ENCODE peak calls at places on chromosomes 3 and 15, in ten cellular contexts. I is MM.1S, F is IMR-90, A is GM23338, U is H9, Z is GM12878, S is PC-9, M is astrocyte, T is neural progenitor cell, Q is DND-41. O is an unnamed sample.

GRCh38 chr3:152047465-152047864 is 174.0 kb downstream of the SUCNR1 start:
- DNase-seq in A (no peak), Z (no peak), M (peak), F (peak), T (no peak), S (no peak), Q (no peak), U (no peak), I (no peak), O (no peak)

GRCh38 chr3:180277036-180277435 is 240.3 kb upstream of the PEX5L start:
- DNase-seq in Q (no peak), A (no peak), U (no peak), F (peak), I (no peak), M (peak), S (no peak), Z (no peak), T (no peak), O (no peak)

GRCh38 chr3:133489466-133490085 is 83.9 kb upstream of the CDV3 start:
- DNase-seq in A (peak), S (no peak), U (peak), I (no peak), Z (no peak), M (peak), Q (no peak), T (no peak), F (peak), O (peak)

GRCh38 chr15:38702178-38702912 is 137.7 kb upstream of the RASGRP1 start:
- DNase-seq in S (peak), Z (no peak), I (no peak), F (no peak), U (peak), Q (no peak), A (peak), M (no peak), T (no peak), O (no peak)

GRCh38 chr15:91942676-91943417 is 89.3 kb downstream of the SLCO3A1 start:
- DNase-seq in M (peak), S (peak), Z (no peak), T (no peak), I (peak), A (no peak), F (peak), U (no peak), Q (peak), O (peak)

GRCh38 chr3:71258116-71258515 is 325.4 kb downstream of the FOXP1 start:
- DNase-seq in I (no peak), A (peak), Z (no peak), Q (no peak), U (no peak), F (peak), M (peak), S (peak), T (no peak), O (no peak)

GRCh38 chr3:170670504-170670903 is 84.6 kb upstream of the SLC7A14 start:
- DNase-seq in F (no peak), Q (no peak), Z (no peak), S (no peak), T (no peak), A (no peak), U (no peak), M (no peak), I (no peak), O (no peak)

GRCh38 chr3:119240101-119240581 is 537 bp downstream of the B4GALT4 start:
- DNase-seq in M (no peak), I (no peak), Z (no peak), T (peak), U (peak), F (no peak), A (peak), Q (peak), S (no peak), O (no peak)

GRCh38 chr3:119181765-119182164 is 8.4 kb downstream of the UPK1B start:
- DNase-seq in F (no peak), Z (no peak), M (peak), T (no peak), A (peak), U (no peak), Q (no peak), I (no peak), S (peak), O (no peak)

GRCh38 chr15:43190178-43190577 is 5.0 kb downstream of the CCNDBP1 start:
- DNase-seq in M (peak), U (no peak), Z (no peak), I (no peak), F (peak), T (no peak), A (no peak), Q (no peak), S (no peak), O (no peak)

GRCh38 chr15:33200903-33201302 is 6.4 kb upstream of the FMN1 start:
- DNase-seq in F (no peak), Z (no peak), T (peak), S (peak), U (no peak), M (peak), Q (no peak), I (no peak), A (no peak), O (no peak)

GRCh38 chr3:70916375-70917055 is 604.1 kb upstream of the MDFIC2 start:
- DNase-seq in F (peak), T (no peak), Z (no peak), S (no peak), Q (no peak), A (no peak), I (no peak), M (no peak), U (no peak), O (no peak)

GRCh38 chr15:80162059-80162554 is 9.3 kb downstream of the FAH start:
- DNase-seq in S (no peak), I (no peak), Z (no peak), U (no peak), T (no peak), M (no peak), A (no peak), Q (no peak), F (peak), O (no peak)

GRCh38 chr3:194732617-194733016 is 46.9 kb downstream of the FAM43A start:
- DNase-seq in M (no peak), A (no peak), U (no peak), F (no peak), Q (no peak), I (no peak), Z (no peak), S (no peak), T (no peak), O (peak)

GRCh38 chr3:194056731-194057415 is 79.1 kb upstream of the HES1 start:
- DNase-seq in A (no peak), T (no peak), Q (no peak), M (no peak), Z (no peak), F (no peak), I (no peak), S (peak), U (peak), O (no peak)

GRCh38 chr3:187836848-187837770 is 91.8 kb upstream of the BCL6 start:
- DNase-seq in A (no peak), F (peak), M (peak), U (no peak), S (no peak), I (no peak), Q (no peak), T (peak), Z (no peak), O (no peak)

GRCh38 chr3:188978772-188979171 is 193.0 kb upstream of the TPRG1 start:
- DNase-seq in M (peak), S (no peak), I (no peak), Q (no peak), F (peak), Z (no peak), U (no peak), T (no peak), A (peak), O (no peak)

GRCh38 chr3:78742041-78742440 is 1025.8 kb downstream of the ROBO1 start:
- DNase-seq in Q (no peak), T (no peak), I (peak), M (no peak), S (no peak), A (no peak), U (no peak), Z (no peak), F (no peak), O (no peak)

GRCh38 chr15:97521390-97521789 is 439.1 kb upstream of the ARRDC4 start:
- DNase-seq in U (no peak), F (no peak), T (no peak), Z (no peak), A (peak), M (no peak), S (no peak), Q (no peak), I (no peak), O (no peak)

GRCh38 chr3:123948449-123948848 is 12.6 kb downstream of the CCDC14 start:
- DNase-seq in A (no peak), I (no peak), Q (no peak), S (no peak), Z (no peak), M (no peak), F (no peak), T (no peak), U (no peak), O (no peak)

GRCh38 chr15:74045184-74045583 is 37.2 kb downstream of the GOLGA6A start:
- DNase-seq in S (no peak), T (no peak), U (no peak), A (no peak), Q (no peak), F (no peak), Z (no peak), M (no peak), I (no peak), O (no peak)

GRCh38 chr15:35753486-35753885 is 207.5 kb upstream of the DPH6 start:
- DNase-seq in Z (no peak), F (peak), Q (no peak), A (no peak), M (peak), S (no peak), T (no peak), I (no peak), U (no peak), O (no peak)

GRCh38 chr15:99963096-99963825 is 230.0 kb upstream of the LYSMD4 start:
- DNase-seq in Q (no peak), S (no peak), U (no peak), F (no peak), A (no peak), M (peak), T (no peak), Z (no peak), I (no peak), O (no peak)

GRCh38 chr3:110414851-110415250 is 656.8 kb upstream of the NECTIN3 start:
- DNase-seq in S (no peak), Q (no peak), A (no peak), Z (no peak), F (peak), I (no peak), M (peak), U (no peak), T (no peak), O (no peak)

GRCh38 chr15:63940956-63941620 is 105.2 kb downstream of the DAPK2 start:
- DNase-seq in A (no peak), M (no peak), I (no peak), S (no peak), Q (no peak), Z (no peak), F (no peak), U (peak), T (no peak), O (peak)

GRCh38 chr3:38114875-38115644 is 21.9 kb downstream of the ACAA1 start:
- DNase-seq in M (no peak), F (no peak), A (no peak), Z (no peak), Q (no peak), U (peak), T (no peak), I (no peak), S (no peak), O (no peak)

GRCh38 chr3:13796683-13797460 is 83.0 kb downstream of the WNT7A start:
- DNase-seq in A (no peak), T (no peak), Q (peak), I (no peak), F (no peak), U (no peak), Z (no peak), S (no peak), M (no peak), O (no peak)

GRCh38 chr15:40256642-40257235 is 17.9 kb downstream of the PAK6 start:
- DNase-seq in Q (no peak), U (no peak), I (no peak), M (peak), S (no peak), F (peak), T (no peak), A (no peak), Z (no peak), O (no peak)

GRCh38 chr15:38868326-38869114 is 303.9 kb upstream of the RASGRP1 start:
- DNase-seq in Z (no peak), U (no peak), F (peak), T (no peak), S (peak), M (peak), Q (no peak), A (no peak), I (no peak), O (no peak)

GRCh38 chr3:168285506-168285905 is 189.8 kb upstream of the GOLIM4 start:
- DNase-seq in Q (no peak), F (no peak), M (no peak), Z (no peak), A (no peak), U (no peak), T (no peak), S (no peak), I (no peak), O (no peak)

GRCh38 chr15:45115312-45115820 is 1.2 kb downstream of the DUOXA2 start:
- DNase-seq in M (no peak), T (no peak), A (no peak), F (no peak), Z (no peak), Q (no peak), U (no peak), S (no peak), I (no peak), O (no peak)

GRCh38 chr3:193732391-193732790 is 139.4 kb downstream of the OPA1 start:
- DNase-seq in T (no peak), Q (no peak), I (no peak), M (peak), S (peak), Z (no peak), U (no peak), F (peak), A (no peak), O (no peak)

GRCh38 chr3:196217307-196218154 is 1.2 kb downstream of the SLC51A start:
- DNase-seq in Q (no peak), F (no peak), I (no peak), S (no peak), M (no peak), T (no peak), U (no peak), A (no peak), Z (no peak), O (no peak)

GRCh38 chr3:196219970-196220311 is 3.6 kb downstream of the SLC51A start:
- DNase-seq in Z (no peak), T (no peak), F (no peak), S (no peak), Q (no peak), U (no peak), M (no peak), I (no peak), A (no peak), O (no peak)

GRCh38 chr3:196219194-196219969 is 3.0 kb downstream of the SLC51A start:
- DNase-seq in Q (peak), U (no peak), T (peak), M (peak), A (peak), F (peak), I (peak), S (peak), Z (peak), O (peak)

GRCh38 chr3:196216681-196217211 is 412 bp downstream of the SLC51A start:
- DNase-seq in I (no peak), T (no peak), A (peak), Q (no peak), Z (no peak), M (no peak), S (no peak), U (no peak), F (no peak), O (no peak)

GRCh38 chr3:196218155-196218712 is 1.9 kb downstream of the SLC51A start:
- DNase-seq in Q (no peak), T (no peak), U (no peak), F (no peak), A (no peak), M (no peak), Z (no peak), S (no peak), I (no peak), O (no peak)
- H3K27ac ChIP-seq in Q (peak), T (no peak), U (no peak), F (no peak), A (no peak), M (no peak), Z (no peak), S (no peak), I (no peak), O (no peak)

DNA sequence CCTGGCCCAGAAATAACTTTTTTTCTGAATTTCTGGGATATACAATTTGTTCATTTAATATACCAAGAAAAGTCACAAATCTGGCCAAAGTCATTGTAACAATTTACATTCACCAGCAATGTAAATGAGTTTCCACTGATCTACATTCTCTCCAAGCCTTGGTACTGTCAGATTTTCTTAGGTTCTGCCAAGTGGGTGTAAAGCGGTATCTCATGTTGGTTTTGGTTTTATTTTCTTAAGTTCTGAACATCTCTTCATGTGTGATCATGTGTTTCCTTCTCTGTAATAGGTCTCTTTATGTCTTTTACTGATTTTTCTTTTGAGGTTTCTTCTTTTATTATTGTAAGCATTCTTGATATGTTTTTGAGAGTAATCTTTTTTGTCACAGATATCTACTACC is 235.6 kb upstream of the COL8A1 start:
- DNase-seq in Q (no peak), M (no peak), T (no peak), A (no peak), F (no peak), U (no peak), I (no peak), Z (no peak), S (no peak), O (no peak)
- H2AFZ ChIP-seq in Q (no peak), M (no peak), T (no peak), A (no peak), F (no peak), U (no peak), I (no peak), Z (no peak), S (no peak), O (no peak)

GRCh38 chr3:52841211-52841980 is 6.6 kb upstream of the MUSTN1 start:
- DNase-seq in Q (no peak), T (no peak), S (no peak), Z (no peak), I (no peak), U (no peak), A (no peak), F (peak), M (peak), O (no peak)
- H3K27ac ChIP-seq in Q (no peak), T (no peak), S (no peak), Z (no peak), I (no peak), U (no peak), A (no peak), F (no peak), M (no peak), O (no peak)

DNA sequence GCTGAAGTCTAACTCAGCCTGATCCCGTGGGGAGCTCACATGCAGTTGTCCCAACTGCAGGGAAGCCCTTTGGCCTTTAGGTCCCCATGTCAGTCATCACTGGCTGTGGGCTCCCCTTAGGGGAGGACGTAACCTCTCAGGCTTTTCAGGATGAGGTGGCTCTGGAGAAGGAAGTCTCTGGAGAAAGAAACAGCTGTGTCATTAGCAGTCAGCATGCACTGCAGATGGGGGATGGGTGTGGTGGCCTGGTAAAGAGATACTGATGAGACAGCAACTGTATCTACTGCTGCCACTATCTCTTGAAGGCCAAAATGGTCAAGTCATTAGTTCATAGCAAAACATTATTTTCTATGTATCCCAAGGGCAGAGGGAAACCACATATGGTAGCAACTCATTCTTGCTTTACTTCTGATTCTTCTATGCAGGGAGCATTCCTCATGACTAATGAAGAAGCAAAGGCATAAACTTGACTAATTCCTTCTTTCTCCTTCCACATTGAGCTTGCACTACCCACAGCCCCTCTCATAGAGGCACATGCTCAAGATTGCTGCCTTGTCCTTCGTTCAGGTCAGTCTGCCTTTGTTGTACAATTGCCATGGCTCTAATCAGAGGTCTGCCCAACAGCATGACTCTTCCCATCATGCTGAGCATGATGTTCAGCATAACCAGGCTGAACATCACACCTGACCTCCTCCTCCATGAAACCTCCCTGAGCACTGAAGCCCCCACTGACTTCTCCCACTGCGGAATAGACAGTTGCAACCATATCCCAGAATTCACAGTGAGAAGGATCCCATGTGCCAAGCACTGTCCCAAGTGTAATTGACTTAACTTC is 47.8 kb upstream of the TMEM158 start:
- DNase-seq in U (no peak), I (no peak), Q (no peak), Z (no peak), S (peak), A (no peak), F (peak), M (no peak), T (no peak), O (no peak)
- H2AFZ ChIP-seq in U (no peak), I (no peak), Q (no peak), Z (no peak), S (no peak), A (no peak), F (peak), M (no peak), T (no peak), O (no peak)

GRCh38 chr15:77064118-77064517 is 6.8 kb downstream of the TSPAN3 start:
- DNase-seq in T (no peak), Q (no peak), F (no peak), S (no peak), I (no peak), A (no peak), M (no peak), U (no peak), Z (no peak), O (no peak)
- H3K27ac ChIP-seq in T (no peak), Q (no peak), F (no peak), S (peak), I (no peak), A (no peak), M (no peak), U (no peak), Z (no peak), O (no peak)

GRCh38 chr3:101310580-101311375 is 9.6 kb downstream of the IMPG2 start:
- DNase-seq in T (no peak), Q (no peak), M (peak), S (no peak), F (peak), I (no peak), Z (no peak), A (no peak), U (no peak), O (no peak)
- H2AFZ ChIP-seq in T (no peak), Q (no peak), M (no peak), S (no peak), F (no peak), I (no peak), Z (no peak), A (no peak), U (no peak), O (no peak)

DNA sequence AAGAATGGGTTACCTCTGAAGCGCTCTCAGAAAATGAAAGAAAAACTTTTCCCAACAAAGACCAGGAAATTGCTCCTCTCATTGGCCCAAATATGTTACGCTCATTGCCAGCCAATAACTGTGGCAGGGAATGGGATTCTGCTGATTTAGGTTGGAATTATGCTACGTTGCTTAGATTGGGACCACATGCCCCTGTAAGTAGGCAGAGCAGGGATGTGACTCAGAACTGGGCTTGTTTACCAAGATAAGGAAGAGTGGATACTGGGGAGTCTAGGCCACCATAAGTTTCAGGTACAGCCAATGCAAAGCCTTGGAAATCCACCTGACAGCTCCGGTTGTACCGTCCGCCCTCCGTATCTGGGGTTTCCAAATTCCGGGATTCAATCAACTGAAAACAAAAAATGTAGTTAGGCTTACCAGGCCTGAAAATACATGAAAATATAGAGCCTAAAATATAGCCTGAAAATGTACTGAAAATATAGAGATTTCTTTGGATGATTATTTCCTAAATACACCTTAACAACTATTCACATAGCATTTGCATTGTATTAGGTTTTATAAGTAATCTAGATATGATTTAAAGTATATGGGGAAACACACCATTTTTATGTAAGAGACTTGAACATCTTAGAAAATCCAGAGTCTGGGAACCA is 1.5 kb upstream of the TCF12 start:
- DNase-seq in I (no peak), A (no peak), F (no peak), Q (no peak), S (no peak), T (no peak), U (no peak), Z (no peak), M (no peak), O (no peak)
- H3K27ac ChIP-seq in I (no peak), A (no peak), F (no peak), Q (peak), S (no peak), T (no peak), U (no peak), Z (peak), M (no peak), O (no peak)

GRCh38 chr15:70268698-70269251 is 171.1 kb upstream of the TLE3 start:
- DNase-seq in M (no peak), S (peak), Z (no peak), Q (no peak), A (no peak), T (no peak), F (no peak), U (no peak), I (no peak), O (peak)
- H2AFZ ChIP-seq in M (no peak), S (no peak), Z (no peak), Q (no peak), A (no peak), T (no peak), F (no peak), U (no peak), I (no peak), O (no peak)